ENCODE peak calls at places on chromosome 6, in five cellular contexts. C is T-helper 1 cell; G is activated CD8-positive, alpha-beta memory T cell treated with anti-CD3 and anti-CD28 coated beads for 4 hours; T is HFFc6; Q is cardiac septum. L is an unnamed sample.

GRCh38 chr6:71489736-71490135 is 201.1 kb downstream of the OGFRL1 start:
- DNase-seq in Q (no peak), G (no peak), T (peak; percentile 82), C (no peak), L (no peak)

GRCh38 chr6:161138545-161139303 is 135.1 kb downstream of the AGPAT4 start:
- DNase-seq in C (no peak), Q (peak; percentile 71), T (no peak), G (no peak), L (no peak)

GRCh38 chr6:156870926-156871539 is 93.9 kb downstream of the ARID1B start:
- DNase-seq in Q (no peak), T (no peak), G (no peak), C (no peak), L (no peak)

GRCh38 chr6:170028629-170029345 is 262.1 kb downstream of the DLL1 start:
- DNase-seq in G (no peak), T (no peak), C (no peak), Q (peak; percentile 74), L (no peak)

GRCh38 chr6:151160869-151161268 is 78.9 kb upstream of the AKAP12 start:
- DNase-seq in T (no peak), C (no peak), Q (peak; percentile 55), G (no peak), L (no peak)

GRCh38 chr6:72035483-72035882 is 149.1 kb downstream of the RIMS1 start:
- DNase-seq in C (no peak), Q (no peak), T (no peak), G (no peak), L (no peak)

GRCh38 chr6:113695506-113695905 is 161.6 kb upstream of the MARCKS start:
- DNase-seq in G (no peak), Q (no peak), C (no peak), T (peak; percentile 37), L (no peak)

GRCh38 chr6:88780714-88781389 is 182.6 kb downstream of the RNGTT start:
- DNase-seq in G (peak; percentile 19), C (peak; percentile 10), T (peak; percentile 61), Q (no peak), L (peak; percentile 1)